ENCODE peak calls at places on chromosomes 11 and 22, in five cellular contexts. I is A549, S is foreskin keratinocyte, Y is AG04449, X is cardiac muscle cell. A is an unnamed sample.

GRCh38 chr11:68946416-68947090 is 34.2 kb downstream of the MRGPRD start:
- DNase-seq in X (no peak), I (peak), Y (peak), S (peak), A (no peak)

GRCh38 chr11:35944503-35945136 is 758 bp downstream of the LDLRAD3 start:
- DNase-seq in Y (no peak), I (no peak), X (peak), S (no peak), A (no peak)

GRCh38 chr11:3006505-3007260 is 14.6 kb upstream of the NAP1L4 start:
- DNase-seq in S (no peak), Y (no peak), X (peak), I (no peak), A (no peak)

GRCh38 chr11:127345819-127346459 is 345.4 kb upstream of the KIRREL3 start:
- DNase-seq in S (peak), Y (no peak), I (peak), X (peak), A (peak)

GRCh38 chr11:27696112-27696511 is 4.1 kb downstream of the BDNF start:
- DNase-seq in Y (no peak), I (no peak), S (no peak), X (no peak), A (no peak)

GRCh38 chr22:21673534-21674321 is 7.9 kb downstream of the PPIL2 start:
- DNase-seq in Y (no peak), I (no peak), X (no peak), S (no peak), A (no peak)

GRCh38 chr11:68371176-68372041 is 59.0 kb downstream of the LRP5 start:
- DNase-seq in X (no peak), Y (no peak), I (no peak), S (no peak), A (no peak)

GRCh38 chr11:65611758-65612603 is 2.0 kb downstream of the MAP3K11 start:
- DNase-seq in Y (no peak), S (no peak), X (no peak), I (no peak), A (no peak)

GRCh38 chr22:40021401-40022000 is 26.7 kb downstream of the FAM83F start:
- DNase-seq in S (no peak), I (no peak), Y (no peak), X (no peak), A (no peak)

GRCh38 chr22:30824096-30824495 is 129.4 kb downstream of the OSBP2 start:
- DNase-seq in Y (no peak), I (no peak), S (no peak), X (no peak), A (no peak)

GRCh38 chr11:35992551-35992950 is 48.7 kb downstream of the LDLRAD3 start:
- DNase-seq in S (no peak), I (no peak), X (no peak), Y (no peak), A (no peak)

GRCh38 chr11:62664405-62665074 is 470 bp downstream of the C11orf98 start:
- DNase-seq in Y (no peak), S (peak), X (peak), I (no peak), A (peak)

GRCh38 chr22:32649515-32650200 is 151.8 kb upstream of the TIMP3 start:
- DNase-seq in Y (no peak), S (no peak), I (no peak), X (no peak), A (no peak)

GRCh38 chr11:8307601-8308000 is 43.9 kb upstream of the LMO1 start:
- DNase-seq in S (no peak), X (no peak), Y (no peak), I (no peak), A (no peak)

GRCh38 chr11:93537767-93538261 is 5.4 kb downstream of the SMCO4 start:
- DNase-seq in I (no peak), X (no peak), S (peak), Y (no peak), A (no peak)

GRCh38 chr11:17511571-17511970 is 32.6 kb downstream of the USH1C start:
- DNase-seq in S (no peak), X (no peak), I (no peak), Y (no peak), A (no peak)

GRCh38 chr11:61095022-61095421 is 7.3 kb upstream of the CD5 start:
- DNase-seq in X (no peak), I (no peak), S (no peak), Y (no peak), A (no peak)

GRCh38 chr11:811446-812245 is 1.9 kb downstream of the RPLP2 start:
- DNase-seq in Y (no peak), I (no peak), S (no peak), X (no peak), A (no peak)
- TF ChIP-seq CTCF in Y (no peak), I (no peak), S (peak), X (peak), A (no peak)

GRCh38 chr11:86606270-86606848 is 66.1 kb downstream of the ME3 start:
- DNase-seq in I (no peak), S (no peak), X (no peak), Y (no peak), A (no peak)

GRCh38 chr11:86608251-86608799 is 64.1 kb downstream of the ME3 start:
- DNase-seq in Y (no peak), X (peak), S (peak), I (peak), A (peak)

GRCh38 chr11:86610559-86611341 is 61.7 kb downstream of the ME3 start:
- DNase-seq in X (peak), S (no peak), I (no peak), Y (no peak), A (no peak)

DNA sequence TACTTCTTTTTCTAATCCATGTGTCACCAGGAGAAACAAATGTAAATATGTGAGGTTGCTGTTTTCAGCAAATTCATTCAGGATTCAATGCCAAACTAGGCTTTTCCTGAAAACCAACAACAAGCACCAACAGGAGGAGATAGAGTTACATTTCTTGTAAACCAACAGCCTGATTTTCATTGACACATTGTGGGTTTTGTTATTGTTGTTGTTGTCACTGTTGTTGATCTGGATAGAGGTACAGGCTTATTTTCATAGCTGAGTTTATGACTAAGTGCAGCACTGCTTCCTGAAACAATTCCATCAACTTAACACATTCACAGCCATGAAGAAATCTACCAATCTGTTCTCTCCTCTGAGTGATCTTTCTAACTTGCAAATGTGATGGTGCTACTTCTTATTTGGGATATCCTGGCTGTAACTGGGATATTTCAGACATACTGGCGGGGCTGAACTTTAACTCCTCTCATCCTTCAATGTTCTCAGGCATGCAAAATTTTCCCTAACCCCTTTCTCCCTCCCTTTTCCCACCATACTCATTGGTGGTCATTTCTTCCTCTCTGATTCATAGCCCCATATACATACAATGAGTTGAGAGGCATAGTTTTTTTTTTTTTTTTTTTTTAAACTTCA is 65.5 kb downstream of the ME3 start:
- DNase-seq in X (no peak), S (peak), I (no peak), Y (no peak), A (no peak)
- TF ChIP-seq CTCF in X (no peak), S (peak), I (peak), Y (peak), A (no peak)

DNA sequence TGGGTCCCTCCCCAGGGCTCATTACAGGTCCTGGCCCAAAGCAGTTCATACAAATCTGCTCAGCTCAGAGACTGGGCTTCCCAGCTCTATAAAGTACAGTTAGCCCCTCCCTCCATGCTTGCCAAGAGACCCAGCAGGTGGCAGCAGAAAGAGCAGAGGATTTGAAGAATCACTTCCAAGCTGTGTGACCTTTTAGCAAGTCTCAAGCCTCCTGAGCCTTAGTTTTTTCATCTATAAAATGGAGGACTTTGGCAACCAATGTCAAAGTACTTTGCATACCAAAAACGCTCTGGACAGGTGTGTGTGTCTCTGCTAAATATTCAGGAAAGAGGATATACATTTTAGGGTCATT is 26.6 kb downstream of the RELT start:
- DNase-seq in Y (no peak), S (no peak), X (no peak), I (no peak), A (peak)
- TF ChIP-seq CTCF in Y (peak), S (peak), X (peak), I (peak), A (no peak)

DNA sequence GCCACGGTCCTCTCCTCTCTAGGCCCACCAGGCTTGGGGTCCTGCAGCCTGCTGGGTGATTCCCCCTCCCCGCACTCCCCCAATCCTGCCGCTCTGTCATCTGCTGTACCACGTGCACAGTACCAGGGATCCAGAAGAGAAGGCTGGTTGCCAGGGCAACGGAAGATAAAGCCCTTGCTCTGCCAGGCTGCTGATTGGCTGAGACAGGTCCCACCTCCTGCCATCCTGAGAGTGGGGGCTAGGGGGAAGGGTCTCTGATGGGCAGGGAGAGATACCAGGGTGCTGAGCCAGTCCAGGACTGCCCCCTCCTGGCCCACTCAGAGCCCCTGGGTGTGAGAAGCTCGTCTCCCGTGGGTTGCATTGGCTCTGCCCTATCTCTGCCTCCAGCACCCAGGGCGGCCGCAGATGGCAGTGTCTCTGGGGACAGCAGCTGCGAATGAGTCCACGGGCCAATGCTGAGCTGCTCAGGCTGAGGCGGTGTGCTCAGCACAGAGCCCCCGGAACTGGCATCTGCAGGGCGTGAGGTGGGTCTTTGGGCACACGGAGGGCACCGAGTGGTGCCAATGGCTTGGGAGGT is at the start of gene SMIM45:
- DNase-seq in I (no peak), S (no peak), X (peak), Y (no peak), A (no peak)
- TF ChIP-seq CTCF in I (no peak), S (no peak), X (no peak), Y (no peak), A (no peak)

GRCh38 chr11:10305964-10306918 is 1.4 kb downstream of the ADM start:
- DNase-seq in S (peak), I (peak), Y (no peak), X (peak), A (no peak)

GRCh38 chr11:10308208-10308954 is 3.5 kb downstream of the ADM start:
- DNase-seq in S (no peak), X (no peak), Y (no peak), I (no peak), A (no peak)

GRCh38 chr11:10307022-10307410 is 2.1 kb downstream of the ADM start:
- DNase-seq in Y (no peak), I (peak), S (no peak), X (no peak), A (no peak)

GRCh38 chr11:10309163-10310093 is 4.6 kb downstream of the ADM start:
- DNase-seq in Y (no peak), S (peak), X (no peak), I (peak), A (peak)

DNA sequence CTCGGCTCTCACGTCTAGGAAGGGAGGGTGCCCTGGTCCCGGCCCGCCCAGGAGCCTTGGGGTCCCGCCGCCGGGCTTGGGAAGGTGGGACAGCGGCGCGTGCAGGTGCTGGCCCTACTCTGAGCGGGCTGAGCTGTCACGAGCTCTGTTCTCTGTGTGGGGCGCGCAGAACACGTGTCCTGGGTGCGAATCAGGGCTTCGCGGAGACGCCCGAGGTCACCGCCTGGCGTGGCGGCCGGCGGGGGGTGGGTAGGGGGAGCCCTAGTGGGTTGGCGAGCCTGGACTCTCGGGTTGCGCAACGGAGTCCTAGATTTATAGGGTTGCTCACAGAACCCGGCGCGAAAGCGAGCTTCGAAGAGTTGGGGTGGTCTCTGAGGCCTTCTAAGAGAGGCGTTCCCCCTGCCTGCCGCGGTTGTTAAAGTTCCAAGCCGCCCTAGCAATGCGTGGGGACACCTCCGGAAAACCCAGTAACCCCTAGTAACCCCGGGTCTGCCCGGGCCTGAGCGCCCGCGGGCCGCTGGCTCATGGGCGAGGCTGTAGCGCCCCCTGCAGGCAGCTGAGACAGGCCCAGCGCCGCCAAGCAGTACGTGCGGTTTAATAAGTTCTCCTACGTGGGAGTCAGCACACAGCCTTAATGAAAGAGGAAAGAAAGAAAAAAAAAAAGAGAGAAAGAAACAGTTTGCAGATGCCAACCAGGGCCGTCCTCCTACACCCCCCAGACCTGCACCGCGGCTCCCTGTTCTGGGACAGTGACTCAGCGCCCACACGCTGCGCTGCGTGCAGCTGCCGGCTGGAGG is 2.7 kb downstream of the ADM start:
- DNase-seq in S (peak), X (peak), I (peak), Y (no peak), A (peak)
- TF ChIP-seq CTCF in S (peak), X (peak), I (peak), Y (peak), A (peak)

DNA sequence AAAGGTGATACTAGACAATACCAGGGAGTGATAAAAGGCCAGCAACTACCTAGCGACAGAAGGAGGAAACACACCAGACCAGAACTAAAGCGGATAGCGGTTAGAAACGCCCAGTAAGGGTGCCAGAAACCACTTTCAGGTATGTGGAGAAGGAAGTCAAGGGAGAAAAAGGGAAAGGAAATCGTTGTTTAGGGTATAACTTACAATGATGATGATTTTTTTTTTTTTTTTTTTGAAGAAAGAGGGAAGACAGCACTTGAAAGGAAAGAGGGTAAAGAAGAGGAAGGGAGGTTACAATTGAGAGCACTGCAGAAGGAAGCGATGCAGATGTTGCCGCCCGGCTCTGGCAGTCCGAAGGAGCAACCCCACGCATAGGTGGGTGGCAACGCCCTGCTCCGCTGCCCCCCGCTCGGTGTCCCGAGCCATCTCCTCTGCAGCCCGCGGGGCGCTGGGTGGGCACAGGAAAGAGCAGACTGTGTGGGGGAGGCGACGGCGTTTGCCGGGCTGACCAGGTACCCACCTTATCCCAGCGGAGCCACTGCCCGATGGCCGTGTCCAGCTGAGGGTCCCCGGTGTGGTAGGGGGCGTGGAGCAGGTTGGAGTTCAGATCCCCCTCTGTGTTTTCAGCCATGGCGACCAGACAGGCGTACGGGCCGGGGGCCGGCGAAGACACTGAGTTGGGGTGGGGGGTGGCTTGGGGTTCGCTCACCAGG is 546 bp downstream of the PGM2L1 start:
- DNase-seq in I (peak), X (peak), Y (no peak), S (peak), A (no peak)
- TF ChIP-seq CTCF in I (no peak), X (no peak), Y (peak), S (peak), A (no peak)

DNA sequence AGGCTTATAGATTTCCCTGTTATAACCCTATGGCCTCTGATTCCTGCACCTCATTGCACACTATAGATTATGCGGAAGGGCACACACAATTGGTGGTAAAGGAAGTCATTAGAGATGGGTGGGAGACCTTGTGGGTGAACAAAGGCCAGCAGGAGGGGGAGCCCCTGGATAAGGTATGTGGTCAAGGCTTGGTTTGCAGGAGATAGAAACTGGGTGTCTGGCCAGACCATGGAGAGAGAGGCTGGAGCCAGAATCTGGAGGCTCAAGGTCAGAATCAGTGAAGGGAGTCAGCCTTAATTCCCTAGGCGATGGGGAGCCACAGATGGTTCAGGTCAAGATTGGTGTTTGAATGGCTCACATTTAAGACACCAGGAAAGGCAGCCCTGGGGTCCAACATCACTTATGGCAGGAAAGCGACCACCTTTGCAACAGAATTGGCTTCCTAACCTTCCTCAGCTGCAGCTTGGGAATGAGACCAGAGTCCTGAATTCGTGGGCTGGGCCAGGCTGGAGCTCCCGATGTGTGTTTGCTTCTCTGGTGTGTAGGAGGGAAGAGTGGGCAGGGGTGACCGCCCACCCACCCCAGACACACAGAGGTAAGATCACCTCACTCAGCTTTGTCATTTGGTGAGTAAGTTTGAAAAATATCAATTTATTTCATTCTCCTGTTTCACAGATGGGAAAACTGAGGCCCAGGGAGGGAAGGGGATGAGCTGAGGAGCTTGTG is 22.7 kb upstream of the SCUBE1 start:
- DNase-seq in I (no peak), X (no peak), S (no peak), Y (no peak), A (no peak)
- TF ChIP-seq CTCF in I (no peak), X (no peak), S (no peak), Y (no peak), A (no peak)

GRCh38 chr11:64267207-64267945 is 16.0 kb downstream of the PLCB3 start:
- DNase-seq in I (no peak), S (no peak), X (no peak), Y (no peak), A (no peak)

GRCh38 chr11:64268687-64269379 is 15.6 kb downstream of the BAD start:
- DNase-seq in I (no peak), Y (no peak), X (no peak), S (peak), A (peak)

GRCh38 chr11:64271339-64272132 is 12.9 kb downstream of the BAD start:
- DNase-seq in Y (peak), X (peak), I (peak), S (peak), A (peak)

GRCh38 chr11:64268028-64268686 is 16.3 kb downstream of the BAD start:
- DNase-seq in Y (no peak), X (no peak), S (no peak), I (no peak), A (no peak)

GRCh38 chr11:64269380-64270234 is 14.9 kb downstream of the BAD start:
- DNase-seq in X (peak), I (peak), Y (peak), S (peak), A (peak)
- TF ChIP-seq CTCF in X (peak), I (peak), Y (no peak), S (peak), A (no peak)

A was measured in Caco-2.